ENCODE peak calls at places on chromosomes 3 and 15, in nine cellular contexts. R is heart left ventricle, P is GM12864, A is choroid plexus epithelial cell, H is activated B cell treated with CpG ODN at 0.5 μM for 24 hours, D is fibroblast of the aortic adventitia, S is endothelial cell, Z is PC-9, B is PC-3. K is an unnamed sample.

GRCh38 chr3:12175137-12175593 is 16.5 kb upstream of the TIMP4 start:
- DNase-seq in R (no peak), P (no peak), A (no peak), H (no peak), D (peak), S (no peak), Z (peak), B (peak), K (peak)

GRCh38 chr3:53236112-53236841 is 19.5 kb downstream of the TKT start:
- DNase-seq in R (peak), P (no peak), A (peak), H (no peak), D (peak), S (peak), Z (peak), B (peak), K (peak)

GRCh38 chr15:78243491-78243941 is 9.2 kb upstream of the ACSBG1 start:
- DNase-seq in R (peak), P (no peak), A (peak), H (no peak), D (peak), S (no peak), Z (no peak), B (no peak), K (no peak)

GRCh38 chr15:64634020-64634419 is 141.4 kb downstream of the RBPMS2 start:
- DNase-seq in R (no peak), P (peak), A (no peak), H (no peak), D (no peak), S (peak), Z (no peak), B (no peak), K (no peak)

GRCh38 chr3:62361261-62361660 is 12.1 kb downstream of the FEZF2 start:
- DNase-seq in R (no peak), P (no peak), A (no peak), H (no peak), D (no peak), S (no peak), Z (no peak), B (no peak), K (no peak)

GRCh38 chr3:185727873-185728272 is 97.0 kb downstream of the IGF2BP2 start:
- DNase-seq in R (no peak), P (no peak), A (no peak), H (no peak), D (no peak), S (no peak), Z (no peak), B (peak), K (no peak)

GRCh38 chr3:112042842-112043280 is 8.3 kb downstream of the TMPRSS7 start:
- DNase-seq in R (no peak), P (no peak), A (no peak), H (no peak), D (no peak), S (no peak), Z (no peak), B (peak), K (no peak)

GRCh38 chr3:122668930-122669730 is 11.5 kb upstream of the PARP14 start:
- DNase-seq in R (no peak), P (no peak), A (peak), H (no peak), D (peak), S (no peak), Z (peak), B (peak), K (peak)

GRCh38 chr3:14144423-14145075 is 19.7 kb downstream of the TMEM43 start:
- DNase-seq in R (peak), P (peak), A (peak), H (peak), D (peak), S (peak), Z (peak), B (peak), K (peak)

GRCh38 chr3:79976466-79976865 is 208.7 kb upstream of the ROBO1 start:
- DNase-seq in R (no peak), P (no peak), A (peak), H (no peak), D (no peak), S (no peak), Z (no peak), B (peak), K (no peak)

GRCh38 chr15:31391687-31392671 is 65.3 kb downstream of the KLF13 start:
- DNase-seq in R (peak), P (no peak), A (peak), H (peak), D (peak), S (peak), Z (no peak), B (peak), K (peak)
- TF ChIP-seq CTCF in R (no peak), P (no peak), A (no peak), H (no peak), D (no peak), S (no peak), Z (no peak), B (no peak), K (no peak)

DNA sequence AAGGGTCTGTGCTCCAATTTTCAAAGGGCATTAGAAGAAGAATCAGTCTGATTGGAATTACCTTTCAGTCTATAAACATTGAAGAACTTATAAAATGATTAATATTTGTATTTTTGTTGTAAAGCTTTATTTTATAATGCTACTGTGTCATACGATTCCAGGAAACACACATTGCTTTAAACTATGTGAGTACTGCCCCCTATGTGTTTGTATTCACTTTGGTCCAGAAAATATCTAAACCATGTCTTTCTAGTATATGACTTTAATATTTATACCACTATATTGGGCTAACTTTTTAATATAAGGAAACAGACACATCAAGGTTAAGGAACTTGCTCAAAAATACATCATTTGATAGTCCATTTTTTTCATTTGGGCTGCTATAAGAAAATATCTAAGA is 3.2 kb upstream of the RIOX2 start:
- DNase-seq in R (no peak), P (no peak), A (peak), H (no peak), D (no peak), S (no peak), Z (no peak), B (peak), K (no peak)
- TF ChIP-seq CTCF in R (peak), P (no peak), A (peak), H (no peak), D (peak), S (no peak), Z (peak), B (peak), K (peak)

GRCh38 chr3:66196633-66197032 is 24.2 kb upstream of the SLC25A26 start:
- DNase-seq in R (no peak), P (no peak), A (no peak), H (no peak), D (peak), S (no peak), Z (no peak), B (peak), K (no peak)
- TF ChIP-seq CTCF in R (peak), P (no peak), A (peak), H (no peak), D (peak), S (no peak), Z (peak), B (peak), K (peak)

GRCh38 chr15:92143765-92144164 is 249.9 kb upstream of the ST8SIA2 start:
- DNase-seq in R (no peak), P (no peak), A (no peak), H (no peak), D (no peak), S (no peak), Z (no peak), B (no peak), K (no peak)
- TF ChIP-seq CTCF in R (no peak), P (no peak), A (no peak), H (no peak), D (no peak), S (no peak), Z (no peak), B (no peak), K (no peak)

GRCh38 chr3:52144034-52144795 is 10.0 kb downstream of the POC1A start:
- DNase-seq in R (peak), P (peak), A (peak), H (peak), D (peak), S (peak), Z (no peak), B (peak), K (peak)
- TF ChIP-seq CTCF in R (peak), P (peak), A (peak), H (peak), D (peak), S (peak), Z (peak), B (peak), K (peak)

DNA sequence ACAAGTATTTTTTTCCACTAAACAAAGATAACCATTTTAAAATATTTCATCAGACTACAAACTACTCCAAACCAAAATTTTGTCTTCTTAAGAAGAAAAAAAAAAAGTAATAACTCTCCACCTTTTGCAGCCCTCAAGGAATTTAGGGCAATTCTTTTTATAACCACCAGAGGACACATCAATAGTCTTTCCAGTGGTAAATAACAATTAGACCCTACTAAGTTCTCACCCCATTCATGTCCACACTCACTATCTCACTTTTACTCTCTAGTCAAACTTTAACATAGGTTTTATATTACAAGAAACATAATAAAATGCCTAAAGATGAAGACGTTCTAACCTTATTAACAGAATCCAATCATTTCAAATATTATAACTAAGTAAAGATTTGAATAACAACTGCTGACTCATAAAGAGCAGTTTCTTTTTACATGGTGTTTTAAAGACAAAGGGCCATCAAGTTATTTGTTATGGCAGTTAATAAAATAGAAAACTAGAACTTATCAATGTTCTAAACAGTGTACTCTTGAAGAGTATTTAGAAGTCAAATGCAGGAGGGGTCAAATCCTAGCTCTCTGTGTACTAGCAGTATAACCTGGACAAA is 33.0 kb downstream of the CCDC39 start:
- DNase-seq in R (no peak), P (no peak), A (peak), H (no peak), D (peak), S (no peak), Z (no peak), B (peak), K (no peak)
- TF ChIP-seq CTCF in R (no peak), P (peak), A (no peak), H (no peak), D (peak), S (peak), Z (peak), B (peak), K (peak)

GRCh38 chr3:188830955-188831354 is 340.8 kb upstream of the TPRG1 start:
- DNase-seq in R (no peak), P (no peak), A (peak), H (no peak), D (peak), S (no peak), Z (no peak), B (peak), K (no peak)
- TF ChIP-seq CTCF in R (peak), P (peak), A (peak), H (no peak), D (no peak), S (peak), Z (peak), B (peak), K (peak)

DNA sequence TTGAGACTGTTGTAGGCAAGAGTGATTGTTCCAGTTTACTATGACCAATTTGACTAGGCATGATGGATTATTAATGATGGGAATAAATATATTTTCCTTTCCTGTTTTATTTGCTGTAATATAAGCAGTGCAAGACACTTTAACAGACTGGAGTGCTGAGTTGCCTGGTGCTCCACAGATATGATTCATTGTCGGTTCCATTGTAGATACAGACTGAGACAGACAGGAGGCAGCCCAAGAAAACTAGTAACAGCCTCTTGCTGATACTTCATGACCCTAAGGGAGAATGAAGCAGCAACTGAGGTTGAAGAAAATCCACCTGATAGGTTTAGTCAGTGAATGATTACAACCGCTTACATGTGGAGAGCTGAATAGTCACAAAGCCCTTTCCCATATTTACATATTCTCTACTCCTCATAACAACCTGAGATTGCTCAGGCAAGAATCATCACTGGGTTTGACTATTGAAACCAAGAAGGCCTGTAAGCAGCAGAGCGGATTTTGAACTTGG is 235.1 kb upstream of the TPRG1 start:
- DNase-seq in R (no peak), P (no peak), A (no peak), H (no peak), D (no peak), S (no peak), Z (no peak), B (no peak), K (no peak)
- TF ChIP-seq CTCF in R (no peak), P (no peak), A (no peak), H (no peak), D (no peak), S (no peak), Z (no peak), B (no peak), K (no peak)

DNA sequence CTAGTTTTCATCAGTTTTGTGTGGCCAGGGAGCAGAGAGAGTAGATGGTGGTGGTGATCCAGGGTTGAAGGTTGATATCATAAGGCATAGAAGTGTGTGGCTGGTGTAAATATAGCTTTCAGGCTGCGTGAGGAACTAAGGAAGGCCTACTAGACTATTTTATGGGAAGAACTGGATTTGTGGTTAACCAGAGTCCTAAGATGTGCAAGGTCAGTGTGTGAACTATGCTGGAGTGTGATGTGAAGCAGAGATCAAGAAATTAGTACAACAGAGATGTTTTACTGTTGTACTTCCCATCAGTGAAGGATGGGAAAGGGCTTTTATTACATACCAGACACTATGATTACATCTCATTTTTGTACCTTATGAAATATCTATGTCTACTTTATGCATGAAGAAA is 41.5 kb downstream of the MAPK6 start:
- DNase-seq in R (no peak), P (no peak), A (no peak), H (no peak), D (no peak), S (no peak), Z (no peak), B (no peak), K (no peak)
- TF ChIP-seq CTCF in R (no peak), P (no peak), A (no peak), H (no peak), D (no peak), S (no peak), Z (no peak), B (no peak), K (no peak)

K was measured in AG10803.